ENCODE peak calls at places on chromosomes 13 and 19, in four cellular contexts. One of them, this sample, is unnamed.

GRCh38 chr19:33396701-33397535 is 23.4 kb downstream of the CEBPG start:
- DNase-seq in HepG2: peak; percentile 95
- DNase-seq in GM12878: no peak
- DNase-seq in K562: no peak
- DNase-seq in this sample: no peak

GRCh38 chr19:47790398-47790814 is 11.9 kb downstream of the SELENOW start:
- DNase-seq in HepG2: peak; percentile 65
- DNase-seq in GM12878: no peak
- DNase-seq in K562: peak; percentile 88
- DNase-seq in this sample: peak; percentile 94

GRCh38 chr13:84446972-84447700 is 564.9 kb upstream of the SLITRK1 start:
- DNase-seq in HepG2: no peak
- DNase-seq in GM12878: no peak
- DNase-seq in K562: no peak
- DNase-seq in this sample: no peak

GRCh38 chr19:1465191-1466016 is 13.6 kb downstream of the C19orf25 start:
- DNase-seq in HepG2: no peak
- DNase-seq in GM12878: no peak
- DNase-seq in K562: no peak
- DNase-seq in this sample: no peak

GRCh38 chr19:44908836-44909201 is 3.2 kb downstream of the APOE start:
- DNase-seq in HepG2: no peak
- DNase-seq in GM12878: no peak
- DNase-seq in K562: no peak
- DNase-seq in this sample: no peak

GRCh38 chr19:44576843-44577565 is 36.4 kb upstream of the IGSF23 start:
- DNase-seq in HepG2: peak; percentile 65
- DNase-seq in GM12878: no peak
- DNase-seq in K562: peak; percentile 49
- DNase-seq in this sample: peak; percentile 81

GRCh38 chr19:50046649-50047503 is 21.1 kb downstream of the ZNF473 start:
- DNase-seq in HepG2: peak; percentile 60
- DNase-seq in GM12878: no peak
- DNase-seq in K562: peak; percentile 59
- DNase-seq in this sample: no peak

GRCh38 chr19:10713317-10713716 is 4.6 kb upstream of the DNM2 start:
- DNase-seq in HepG2: no peak
- DNase-seq in GM12878: no peak
- DNase-seq in K562: no peak
- DNase-seq in this sample: no peak

GRCh38 chr13:23956106-23956505 is 58.8 kb upstream of the C1QTNF9B start:
- DNase-seq in HepG2: no peak
- DNase-seq in GM12878: no peak
- DNase-seq in K562: no peak
- DNase-seq in this sample: no peak

GRCh38 chr13:98576215-98576945 is 527 bp downstream of the STK24 start:
- DNase-seq in HepG2: no peak
- DNase-seq in GM12878: no peak
- DNase-seq in K562: peak; percentile 28
- DNase-seq in this sample: no peak

GRCh38 chr13:113216165-113217056 is 7.0 kb downstream of the CUL4A start:
- DNase-seq in HepG2: peak; percentile 45
- DNase-seq in GM12878: no peak
- DNase-seq in K562: no peak
- DNase-seq in this sample: no peak

GRCh38 chr19:58117841-58118575 is 20.0 kb upstream of the ZSCAN18 start:
- DNase-seq in HepG2: no peak
- DNase-seq in GM12878: no peak
- DNase-seq in K562: no peak
- DNase-seq in this sample: no peak

GRCh38 chr13:83773961-83774360 is 108.3 kb downstream of the SLITRK1 start:
- DNase-seq in HepG2: no peak
- DNase-seq in GM12878: no peak
- DNase-seq in K562: no peak
- DNase-seq in this sample: no peak

GRCh38 chr19:38841787-38842438 is 7.9 kb downstream of the HNRNPL start:
- DNase-seq in HepG2: no peak
- DNase-seq in GM12878: no peak
- DNase-seq in K562: peak; percentile 12
- DNase-seq in this sample: peak; percentile 6

GRCh38 chr19:56294557-56294956 is 20.1 kb downstream of the ZSCAN5A start:
- DNase-seq in HepG2: no peak
- DNase-seq in GM12878: no peak
- DNase-seq in K562: no peak
- DNase-seq in this sample: no peak

GRCh38 chr13:50521750-50522149 is 321.7 kb downstream of the DLEU7 start:
- DNase-seq in HepG2: peak; percentile 39
- DNase-seq in GM12878: no peak
- DNase-seq in K562: no peak
- DNase-seq in this sample: no peak

GRCh38 chr13:21974741-21975140 is 303.9 kb downstream of the FGF9 start:
- DNase-seq in HepG2: no peak
- DNase-seq in GM12878: no peak
- DNase-seq in K562: no peak
- DNase-seq in this sample: no peak

GRCh38 chr19:719636-720377 is 11.1 kb downstream of the PALM start:
- DNase-seq in HepG2: no peak
- DNase-seq in GM12878: no peak
- DNase-seq in K562: peak; percentile 91
- DNase-seq in this sample: no peak

GRCh38 chr13:40137400-40137799 is 481.9 kb downstream of the COG6 start:
- DNase-seq in HepG2: no peak
- DNase-seq in GM12878: no peak
- DNase-seq in K562: no peak
- DNase-seq in this sample: no peak

GRCh38 chr13:80363890-80364503 is 23.1 kb upstream of the SPRY2 start:
- DNase-seq in HepG2: peak; percentile 18
- DNase-seq in GM12878: no peak
- DNase-seq in K562: no peak
- DNase-seq in this sample: no peak

GRCh38 chr13:99386911-99387788 is 80.0 kb upstream of the GPR183 start:
- DNase-seq in HepG2: peak; percentile 35
- DNase-seq in GM12878: peak; percentile 66
- DNase-seq in K562: peak; percentile 78
- DNase-seq in this sample: peak; percentile 29

GRCh38 chr13:110684388-110685056 is 21.4 kb downstream of the CARS2 start:
- DNase-seq in HepG2: peak; percentile 65
- DNase-seq in GM12878: no peak
- DNase-seq in K562: no peak
- DNase-seq in this sample: no peak

DNA sequence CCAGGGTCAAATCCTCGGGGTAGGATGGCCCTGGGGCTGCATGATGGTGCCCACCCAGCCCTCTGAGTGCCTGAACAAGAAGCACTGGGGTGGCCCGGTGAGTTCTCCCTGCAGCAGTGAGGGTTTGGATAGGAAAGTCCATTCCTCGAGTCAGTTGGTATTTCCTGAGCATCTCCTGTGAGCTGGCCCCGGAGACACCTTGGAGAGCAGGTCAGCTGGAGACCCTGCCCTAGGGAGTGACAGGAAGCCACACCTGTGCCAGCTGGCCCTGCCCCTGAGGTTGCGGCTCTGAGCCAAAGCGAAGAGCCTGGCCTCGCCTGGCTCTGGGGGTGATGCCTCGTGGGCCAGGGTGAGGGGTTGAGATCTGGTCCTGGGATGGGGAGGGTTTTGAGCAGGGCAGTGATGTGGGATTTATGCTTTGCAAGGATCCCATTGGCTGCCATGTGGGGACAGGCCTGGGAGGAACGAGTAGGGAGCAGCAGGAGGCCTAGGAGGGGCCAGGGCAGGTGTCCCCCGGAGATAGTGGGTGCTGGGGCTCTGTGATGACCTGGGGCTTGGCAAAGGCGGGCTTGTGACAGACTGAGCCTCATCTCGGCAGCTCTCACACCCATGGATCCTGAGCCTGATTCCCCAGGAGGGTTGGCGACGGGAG is 16.0 kb downstream of the CRTC1 start:
- DNase-seq in HepG2: no peak
- DNase-seq in GM12878: no peak
- DNase-seq in K562: peak; percentile 74
- DNase-seq in this sample: no peak
- TF ChIP-seq EP300 in HepG2: no peak
- TF ChIP-seq EP300 in GM12878: no peak
- TF ChIP-seq EP300 in K562: no peak
- TF ChIP-seq EP300 in this sample: no peak

GRCh38 chr13:93309886-93310520 is 83.4 kb downstream of the GPC6 start:
- DNase-seq in HepG2: peak; percentile 5
- DNase-seq in GM12878: no peak
- DNase-seq in K562: peak; percentile 12
- DNase-seq in this sample: no peak
- TF ChIP-seq KDM1A in HepG2: no peak
- TF ChIP-seq KDM1A in GM12878: no peak
- TF ChIP-seq KDM1A in K562: no peak
- TF ChIP-seq KDM1A in this sample: no peak

DNA sequence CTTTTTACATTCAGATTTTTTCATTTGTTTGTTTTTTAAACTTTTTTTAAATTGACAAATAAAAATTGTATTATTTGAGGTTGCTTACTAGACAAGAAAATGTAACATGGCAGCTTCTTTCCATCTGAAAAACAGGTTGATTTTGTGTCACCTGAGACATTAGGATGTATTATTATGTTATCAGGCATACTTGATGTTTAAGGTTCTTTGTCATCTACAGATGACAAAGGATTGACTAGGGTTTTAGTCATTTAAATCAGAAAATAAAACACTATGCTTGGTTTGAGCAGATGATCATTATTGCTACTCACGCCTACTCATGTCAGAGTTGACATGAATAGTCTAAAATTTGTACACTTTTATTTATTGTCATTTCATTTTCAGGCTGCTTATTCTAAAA is 1494.5 kb downstream of the SLITRK5 start:
- DNase-seq in HepG2: no peak
- DNase-seq in GM12878: no peak
- DNase-seq in K562: no peak
- DNase-seq in this sample: no peak
- TF ChIP-seq EP300 in HepG2: no peak
- TF ChIP-seq EP300 in GM12878: no peak
- TF ChIP-seq EP300 in K562: no peak
- TF ChIP-seq EP300 in this sample: no peak

GRCh38 chr13:88005188-88005587 is 334.0 kb downstream of the SLITRK5 start:
- DNase-seq in HepG2: no peak
- DNase-seq in GM12878: no peak
- DNase-seq in K562: no peak
- DNase-seq in this sample: no peak
- TF ChIP-seq KDM1A in HepG2: no peak
- TF ChIP-seq KDM1A in GM12878: no peak
- TF ChIP-seq KDM1A in K562: no peak
- TF ChIP-seq KDM1A in this sample: no peak